ENCODE peak calls at places on chromosome 2, in eight cellular contexts. V is activated CD4-positive, CD25-positive, alpha-beta regulatory T cell; L is GF-D8; C is NCI-H2171; X is sigmoid colon; B is T-cell; S is substantia nigra; W is stimulated activated CD4-positive, alpha-beta T cell treated with anti-CD3 and anti-CD28 coated beads, Interleukin-15, amount 100 ng/mL, for 1 hour. Z is an unnamed sample.
A peak's percentile ranks its signal among the peaks of the same experiment; 100 is the strongest.

GRCh38 chr2:118089015-118089800 is 937 bp downstream of the INSIG2 start:
- DNase-seq in V (no peak), L (no peak), C (no peak), X (no peak), B (no peak), S (no peak), W (no peak), Z (peak; percentile 59)

GRCh38 chr2:12490641-12491040 is 226.1 kb upstream of the TRIB2 start:
- DNase-seq in V (no peak), L (no peak), C (no peak), X (no peak), B (no peak), S (no peak), W (no peak), Z (no peak)

GRCh38 chr2:228675042-228675441 is 493.6 kb upstream of the SPHKAP start:
- DNase-seq in V (no peak), L (no peak), C (no peak), X (peak; percentile 79), B (no peak), S (no peak), W (no peak), Z (no peak)

GRCh38 chr2:156763174-156763573 is 327.0 kb downstream of the GPD2 start:
- DNase-seq in V (no peak), L (no peak), C (no peak), X (no peak), B (no peak), S (no peak), W (no peak), Z (no peak)

GRCh38 chr2:10774394-10774793 is 38.2 kb downstream of the PDIA6 start:
- DNase-seq in V (no peak), L (no peak), C (no peak), X (peak; percentile 53), B (no peak), S (no peak), W (no peak), Z (no peak)

GRCh38 chr2:85394256-85394655 is 15.9 kb downstream of the CAPG start:
- DNase-seq in V (no peak), L (no peak), C (peak; percentile 66), X (peak; percentile 71), B (no peak), S (peak; percentile 77), W (no peak), Z (no peak)

GRCh38 chr2:119545754-119546445 is 1.7 kb downstream of the CFAP221 start:
- DNase-seq in V (no peak), L (no peak), C (no peak), X (no peak), B (no peak), S (no peak), W (no peak), Z (no peak)

GRCh38 chr2:109374548-109375130 is 239.1 kb downstream of the SEPTIN10 start:
- DNase-seq in V (no peak), L (no peak), C (no peak), X (peak; percentile 59), B (no peak), S (no peak), W (no peak), Z (peak; percentile 61)

GRCh38 chr2:225995788-225996476 is 596.4 kb downstream of the NYAP2 start:
- DNase-seq in V (no peak), L (no peak), C (no peak), X (no peak), B (no peak), S (no peak), W (no peak), Z (no peak)

GRCh38 chr2:37167636-37168182 is 10.9 kb upstream of the EIF2AK2 start:
- DNase-seq in V (no peak), L (no peak), C (no peak), X (no peak), B (no peak), S (no peak), W (no peak), Z (no peak)

GRCh38 chr2:46831037-46831868 is 84.4 kb downstream of the MCFD2 start:
- DNase-seq in V (no peak), L (no peak), C (no peak), X (no peak), B (no peak), S (no peak), W (no peak), Z (no peak)

GRCh38 chr2:218028189-218028495 is 25.3 kb upstream of the TNS1 start:
- DNase-seq in V (no peak), L (no peak), C (no peak), X (peak; percentile 50), B (no peak), S (no peak), W (no peak), Z (peak; percentile 29)

GRCh38 chr2:218031261-218031660 is 28.5 kb upstream of the TNS1 start:
- DNase-seq in V (no peak), L (no peak), C (no peak), X (no peak), B (no peak), S (no peak), W (no peak), Z (no peak)

Z was measured in kidney.